ENCODE peak calls at places on chromosomes 3 and 15, in four cellular contexts. T, F, Q and X are unnamed samples.

GRCh38 chr3:138947303-138948121 is 495 bp downstream of the FOXL2NB start:
- DNase-seq in T (peak), Q (no peak), F (peak), X (no peak)

GRCh38 chr15:82803793-82804574 is 1.9 kb downstream of the FSD2 start:
- DNase-seq in T (no peak), F (no peak), Q (no peak), X (no peak)

GRCh38 chr3:13200951-13201350 is 127.7 kb upstream of the IQSEC1 start:
- DNase-seq in F (no peak), T (peak), Q (no peak), X (peak)

GRCh38 chr3:152941825-152942224 is 106.9 kb downstream of the P2RY1 start:
- DNase-seq in T (no peak), Q (no peak), F (no peak), X (no peak)

GRCh38 chr15:39404767-39405173 is 176.1 kb upstream of the THBS1 start:
- DNase-seq in Q (no peak), F (peak), T (no peak), X (no peak)

GRCh38 chr3:27219127-27219860 is 149.9 kb downstream of the NEK10 start:
- DNase-seq in F (no peak), Q (no peak), T (no peak), X (no peak)

GRCh38 chr3:25585361-25586166 is 79.1 kb downstream of the TOP2B start:
- DNase-seq in Q (no peak), F (no peak), T (no peak), X (no peak)

GRCh38 chr3:116443096-116443793 is 2.0 kb downstream of the LSAMP start:
- DNase-seq in T (no peak), F (no peak), Q (no peak), X (no peak)

GRCh38 chr3:45011756-45012441 is 14.2 kb upstream of the CLEC3B start:
- DNase-seq in Q (no peak), F (no peak), T (no peak), X (no peak)

GRCh38 chr15:72199721-72200212 is 2.2 kb upstream of the GRAMD2A start:
- DNase-seq in Q (peak), F (peak), T (peak), X (peak)

GRCh38 chr15:80068578-80068977 is 9.1 kb downstream of the ZFAND6 start:
- DNase-seq in F (no peak), T (no peak), Q (no peak), X (no peak)

GRCh38 chr3:172343117-172343516 is 105.1 kb downstream of the GHSR start:
- DNase-seq in F (no peak), Q (no peak), T (no peak), X (no peak)

GRCh38 chr3:120469440-120470415 is 18.9 kb upstream of the FSTL1 start:
- DNase-seq in F (no peak), Q (no peak), T (peak), X (no peak)

GRCh38 chr3:153901152-153901551 is 220.0 kb upstream of the ARHGEF26 start:
- DNase-seq in F (no peak), T (no peak), Q (no peak), X (no peak)

GRCh38 chr15:78398076-78398825 is 39.8 kb upstream of the IREB2 start:
- DNase-seq in F (no peak), T (no peak), Q (no peak), X (no peak)

GRCh38 chr3:29012011-29012410 is 268.9 kb upstream of the RBMS3 start:
- DNase-seq in F (no peak), Q (no peak), T (no peak), X (no peak)

DNA sequence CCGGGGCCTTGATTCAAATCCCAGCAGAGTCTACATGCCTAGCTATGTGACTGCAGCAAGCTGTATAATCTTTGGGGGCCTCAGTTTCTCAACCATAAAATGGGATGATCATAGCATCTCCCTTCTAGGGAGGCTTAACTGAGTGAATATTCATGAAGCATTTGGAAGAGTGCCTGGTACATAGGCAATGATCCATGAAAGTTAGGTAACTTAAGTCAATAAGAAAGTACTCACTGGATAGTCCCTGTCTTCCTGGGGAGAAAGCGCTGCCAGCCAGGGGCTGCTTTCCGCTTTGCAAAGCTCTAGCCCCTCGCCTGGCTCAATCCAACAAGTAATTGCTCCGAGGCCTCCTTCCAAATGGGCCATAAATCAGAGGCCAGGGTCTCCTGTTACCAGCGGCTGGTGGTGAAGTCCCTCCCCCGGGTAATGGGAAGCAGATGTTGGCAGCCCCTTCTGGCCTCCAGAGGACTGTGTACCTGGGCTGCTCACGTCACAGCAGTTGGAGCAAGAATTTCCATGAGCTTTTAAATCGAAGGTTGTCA is 521.9 kb upstream of the PROK2 start:
- DNase-seq in T (peak), Q (no peak), F (no peak), X (no peak)
- TF ChIP-seq TCF7 in T (no peak), Q (no peak), F (no peak), X (no peak)

GRCh38 chr15:52082197-52083036 is 30.2 kb downstream of the BCL2L10 start:
- DNase-seq in Q (peak), F (no peak), T (no peak), X (no peak)
- TF ChIP-seq TCF7 in Q (no peak), F (no peak), T (no peak), X (no peak)

GRCh38 chr3:4522962-4523361 is 29.8 kb downstream of the ITPR1 start:
- DNase-seq in T (no peak), F (no peak), Q (no peak), X (no peak)

GRCh38 chr3:4523710-4524422 is 30.7 kb downstream of the ITPR1 start:
- DNase-seq in Q (no peak), T (no peak), F (no peak), X (no peak)

GRCh38 chr3:4525555-4526238 is 32.5 kb downstream of the ITPR1 start:
- DNase-seq in Q (no peak), F (no peak), T (no peak), X (no peak)

GRCh38 chr3:4520013-4520881 is 27.1 kb downstream of the ITPR1 start:
- DNase-seq in T (no peak), F (no peak), Q (no peak), X (no peak)

DNA sequence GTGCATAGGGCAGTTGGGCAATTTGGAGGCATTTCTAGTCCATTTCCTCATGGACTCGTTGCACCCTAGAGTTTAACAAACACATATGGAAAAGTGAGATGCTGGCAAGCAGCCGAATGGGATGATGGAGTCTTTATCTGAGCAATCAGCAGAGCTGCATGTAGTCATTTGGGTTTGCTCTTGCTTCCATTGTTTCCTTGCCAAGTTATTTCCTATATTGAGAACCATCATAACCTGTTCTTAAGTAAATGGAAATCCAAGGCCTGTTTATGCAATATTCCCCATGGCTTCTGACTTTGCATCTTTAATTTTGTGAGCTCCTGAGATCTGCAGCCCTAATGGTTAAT is 31.2 kb downstream of the ITPR1 start:
- DNase-seq in F (no peak), T (no peak), Q (no peak), X (peak)
- TF ChIP-seq TCF7 in F (no peak), T (no peak), Q (no peak), X (no peak)

GRCh38 chr3:194104041-194104751 is 31.8 kb upstream of the HES1 start:
- DNase-seq in T (no peak), Q (no peak), F (no peak), X (no peak)
- TF ChIP-seq TCF7 in T (no peak), Q (no peak), F (no peak), X (no peak)

DNA sequence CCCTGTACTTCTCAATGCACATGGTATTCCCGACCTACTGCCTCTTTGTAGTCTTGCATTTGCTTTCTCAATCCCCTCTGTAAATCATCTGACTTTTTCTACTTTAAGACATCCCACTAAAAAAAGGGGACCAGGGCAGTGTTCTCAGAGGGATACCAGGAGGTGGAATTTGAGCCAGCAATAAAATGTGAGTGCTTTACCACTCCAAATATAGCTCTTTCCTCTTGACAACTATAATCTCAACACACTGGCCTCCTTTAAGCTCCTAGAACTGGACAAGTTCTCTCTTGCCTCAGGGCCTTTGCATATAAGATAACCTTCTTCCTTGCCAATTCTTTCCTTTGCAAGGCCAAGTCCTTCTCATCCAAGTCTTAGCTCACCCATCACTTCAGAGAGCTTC is 93.5 kb downstream of the PRICKLE2 start:
- DNase-seq in Q (no peak), F (no peak), T (no peak), X (no peak)
- TF ChIP-seq TCF7 in Q (no peak), F (no peak), T (no peak), X (no peak)